ENCODE peak calls at places on chromosomes 6 and 20, in nine cellular contexts. One of them, this sample, is unnamed.

GRCh38 chr6:1756472-1757129 is 146.9 kb downstream of the FOXC1 start:
- DNase-seq in activated CD4-positive, CD25-positive, alpha-beta regulatory T cell: no peak
- DNase-seq in DMS153: peak
- DNase-seq in mesothelial cell of epicardium: no peak
- DNase-seq in Ammon's horn: no peak
- DNase-seq in M059J: peak
- DNase-seq in stimulated activated naive CD8-positive, alpha-beta T cell treated with anti-CD3 and anti-CD28 coated beads, Interleukin-15, Interleukin-2, amounts not matched to agents 100 U/mL and 50 U/mL, for 24 hours: no peak
- DNase-seq in HFF-Myc: no peak
- DNase-seq in SJSA1: no peak
- DNase-seq in this sample: no peak

GRCh38 chr6:55955684-55956083 is 80.3 kb upstream of the BMP5 start:
- DNase-seq in mesothelial cell of epicardium: no peak
- DNase-seq in HFF-Myc: no peak
- DNase-seq in M059J: no peak
- DNase-seq in SJSA1: no peak
- DNase-seq in stimulated activated naive CD8-positive, alpha-beta T cell treated with anti-CD3 and anti-CD28 coated beads, Interleukin-15, Interleukin-2, amounts not matched to agents 100 U/mL and 50 U/mL, for 24 hours: no peak
- DNase-seq in DMS153: no peak
- DNase-seq in Ammon's horn: no peak
- DNase-seq in activated CD4-positive, CD25-positive, alpha-beta regulatory T cell: no peak
- DNase-seq in this sample: no peak

GRCh38 chr6:144194293-144194828 is 44.0 kb downstream of the STX11 start:
- DNase-seq in mesothelial cell of epicardium: no peak
- DNase-seq in SJSA1: no peak
- DNase-seq in HFF-Myc: no peak
- DNase-seq in activated CD4-positive, CD25-positive, alpha-beta regulatory T cell: no peak
- DNase-seq in stimulated activated naive CD8-positive, alpha-beta T cell treated with anti-CD3 and anti-CD28 coated beads, Interleukin-15, Interleukin-2, amounts not matched to agents 100 U/mL and 50 U/mL, for 24 hours: no peak
- DNase-seq in Ammon's horn: no peak
- DNase-seq in DMS153: no peak
- DNase-seq in M059J: peak
- DNase-seq in this sample: no peak

GRCh38 chr6:138012682-138013081 is 94.5 kb downstream of the PERP start:
- DNase-seq in DMS153: peak
- DNase-seq in activated CD4-positive, CD25-positive, alpha-beta regulatory T cell: no peak
- DNase-seq in M059J: peak
- DNase-seq in HFF-Myc: no peak
- DNase-seq in stimulated activated naive CD8-positive, alpha-beta T cell treated with anti-CD3 and anti-CD28 coated beads, Interleukin-15, Interleukin-2, amounts not matched to agents 100 U/mL and 50 U/mL, for 24 hours: no peak
- DNase-seq in Ammon's horn: no peak
- DNase-seq in mesothelial cell of epicardium: no peak
- DNase-seq in SJSA1: no peak
- DNase-seq in this sample: no peak

GRCh38 chr6:122712864-122713612 is 66.5 kb upstream of the FABP7 start:
- DNase-seq in SJSA1: no peak
- DNase-seq in DMS153: no peak
- DNase-seq in mesothelial cell of epicardium: no peak
- DNase-seq in M059J: no peak
- DNase-seq in Ammon's horn: no peak
- DNase-seq in HFF-Myc: no peak
- DNase-seq in stimulated activated naive CD8-positive, alpha-beta T cell treated with anti-CD3 and anti-CD28 coated beads, Interleukin-15, Interleukin-2, amounts not matched to agents 100 U/mL and 50 U/mL, for 24 hours: no peak
- DNase-seq in activated CD4-positive, CD25-positive, alpha-beta regulatory T cell: no peak
- DNase-seq in this sample: no peak

GRCh38 chr6:155174576-155175174 is 89.1 kb upstream of the CLDN20 start:
- DNase-seq in Ammon's horn: peak
- DNase-seq in mesothelial cell of epicardium: peak
- DNase-seq in stimulated activated naive CD8-positive, alpha-beta T cell treated with anti-CD3 and anti-CD28 coated beads, Interleukin-15, Interleukin-2, amounts not matched to agents 100 U/mL and 50 U/mL, for 24 hours: peak
- DNase-seq in M059J: peak
- DNase-seq in HFF-Myc: peak
- DNase-seq in DMS153: peak
- DNase-seq in activated CD4-positive, CD25-positive, alpha-beta regulatory T cell: peak
- DNase-seq in SJSA1: peak
- DNase-seq in this sample: peak

GRCh38 chr20:56800088-56800487 is 171.0 kb downstream of the TFAP2C start:
- DNase-seq in HFF-Myc: no peak
- DNase-seq in activated CD4-positive, CD25-positive, alpha-beta regulatory T cell: no peak
- DNase-seq in M059J: no peak
- DNase-seq in DMS153: no peak
- DNase-seq in mesothelial cell of epicardium: no peak
- DNase-seq in stimulated activated naive CD8-positive, alpha-beta T cell treated with anti-CD3 and anti-CD28 coated beads, Interleukin-15, Interleukin-2, amounts not matched to agents 100 U/mL and 50 U/mL, for 24 hours: no peak
- DNase-seq in SJSA1: no peak
- DNase-seq in Ammon's horn: no peak
- DNase-seq in this sample: no peak

GRCh38 chr6:119446623-119447008 is 97.1 kb upstream of the MAN1A1 start:
- DNase-seq in DMS153: no peak
- DNase-seq in HFF-Myc: no peak
- DNase-seq in Ammon's horn: peak
- DNase-seq in activated CD4-positive, CD25-positive, alpha-beta regulatory T cell: no peak
- DNase-seq in stimulated activated naive CD8-positive, alpha-beta T cell treated with anti-CD3 and anti-CD28 coated beads, Interleukin-15, Interleukin-2, amounts not matched to agents 100 U/mL and 50 U/mL, for 24 hours: no peak
- DNase-seq in M059J: peak
- DNase-seq in mesothelial cell of epicardium: no peak
- DNase-seq in SJSA1: no peak
- DNase-seq in this sample: peak

GRCh38 chr6:81834141-81834621 is 81.7 kb upstream of the TENT5A start:
- DNase-seq in DMS153: no peak
- DNase-seq in activated CD4-positive, CD25-positive, alpha-beta regulatory T cell: no peak
- DNase-seq in stimulated activated naive CD8-positive, alpha-beta T cell treated with anti-CD3 and anti-CD28 coated beads, Interleukin-15, Interleukin-2, amounts not matched to agents 100 U/mL and 50 U/mL, for 24 hours: no peak
- DNase-seq in HFF-Myc: peak
- DNase-seq in M059J: peak
- DNase-seq in mesothelial cell of epicardium: no peak
- DNase-seq in Ammon's horn: no peak
- DNase-seq in SJSA1: peak
- DNase-seq in this sample: peak

GRCh38 chr20:38091447-38092216 is 58.1 kb downstream of the RPRD1B start:
- DNase-seq in SJSA1: no peak
- DNase-seq in stimulated activated naive CD8-positive, alpha-beta T cell treated with anti-CD3 and anti-CD28 coated beads, Interleukin-15, Interleukin-2, amounts not matched to agents 100 U/mL and 50 U/mL, for 24 hours: no peak
- DNase-seq in mesothelial cell of epicardium: no peak
- DNase-seq in HFF-Myc: no peak
- DNase-seq in Ammon's horn: peak
- DNase-seq in DMS153: no peak
- DNase-seq in activated CD4-positive, CD25-positive, alpha-beta regulatory T cell: no peak
- DNase-seq in M059J: no peak
- DNase-seq in this sample: no peak

GRCh38 chr6:215335-216034 is 76.8 kb upstream of the DUSP22 start:
- DNase-seq in stimulated activated naive CD8-positive, alpha-beta T cell treated with anti-CD3 and anti-CD28 coated beads, Interleukin-15, Interleukin-2, amounts not matched to agents 100 U/mL and 50 U/mL, for 24 hours: peak
- DNase-seq in M059J: peak
- DNase-seq in HFF-Myc: no peak
- DNase-seq in SJSA1: no peak
- DNase-seq in DMS153: no peak
- DNase-seq in activated CD4-positive, CD25-positive, alpha-beta regulatory T cell: peak
- DNase-seq in Ammon's horn: no peak
- DNase-seq in mesothelial cell of epicardium: no peak
- DNase-seq in this sample: peak

GRCh38 chr6:115570326-115570725 is 490.4 kb downstream of the FRK start:
- DNase-seq in HFF-Myc: no peak
- DNase-seq in stimulated activated naive CD8-positive, alpha-beta T cell treated with anti-CD3 and anti-CD28 coated beads, Interleukin-15, Interleukin-2, amounts not matched to agents 100 U/mL and 50 U/mL, for 24 hours: no peak
- DNase-seq in M059J: peak
- DNase-seq in SJSA1: no peak
- DNase-seq in mesothelial cell of epicardium: no peak
- DNase-seq in Ammon's horn: no peak
- DNase-seq in activated CD4-positive, CD25-positive, alpha-beta regulatory T cell: no peak
- DNase-seq in DMS153: no peak
- DNase-seq in this sample: no peak

GRCh38 chr20:33696448-33696847 is 10.3 kb upstream of the E2F1 start:
- DNase-seq in activated CD4-positive, CD25-positive, alpha-beta regulatory T cell: no peak
- DNase-seq in HFF-Myc: no peak
- DNase-seq in stimulated activated naive CD8-positive, alpha-beta T cell treated with anti-CD3 and anti-CD28 coated beads, Interleukin-15, Interleukin-2, amounts not matched to agents 100 U/mL and 50 U/mL, for 24 hours: no peak
- DNase-seq in SJSA1: no peak
- DNase-seq in DMS153: no peak
- DNase-seq in mesothelial cell of epicardium: no peak
- DNase-seq in M059J: no peak
- DNase-seq in Ammon's horn: no peak
- DNase-seq in this sample: no peak

GRCh38 chr6:19210849-19211590 is 626.1 kb upstream of the ID4 start:
- DNase-seq in Ammon's horn: no peak
- DNase-seq in M059J: peak
- DNase-seq in activated CD4-positive, CD25-positive, alpha-beta regulatory T cell: no peak
- DNase-seq in stimulated activated naive CD8-positive, alpha-beta T cell treated with anti-CD3 and anti-CD28 coated beads, Interleukin-15, Interleukin-2, amounts not matched to agents 100 U/mL and 50 U/mL, for 24 hours: peak
- DNase-seq in DMS153: no peak
- DNase-seq in mesothelial cell of epicardium: no peak
- DNase-seq in SJSA1: no peak
- DNase-seq in HFF-Myc: no peak
- DNase-seq in this sample: peak

GRCh38 chr6:166866839-166867637 is 89.3 kb downstream of the RNASET2 start:
- DNase-seq in HFF-Myc: no peak
- DNase-seq in activated CD4-positive, CD25-positive, alpha-beta regulatory T cell: no peak
- DNase-seq in DMS153: no peak
- DNase-seq in M059J: no peak
- DNase-seq in Ammon's horn: peak
- DNase-seq in SJSA1: no peak
- DNase-seq in stimulated activated naive CD8-positive, alpha-beta T cell treated with anti-CD3 and anti-CD28 coated beads, Interleukin-15, Interleukin-2, amounts not matched to agents 100 U/mL and 50 U/mL, for 24 hours: no peak
- DNase-seq in mesothelial cell of epicardium: no peak
- DNase-seq in this sample: no peak